ENCODE peak calls at places on chromosomes 6 and 20, in five cellular contexts. One of them, this sample, is unnamed.

GRCh38 chr20:24164360-24164759 is 175.8 kb upstream of the GGTLC1 start:
- DNase-seq in NCI-H1092 treated with DMSO at 0.1 percent for 48 hours: no peak
- DNase-seq in NCI-H748 treated with DMSO at 0.1 percent for 48 hours: peak; percentile 5
- DNase-seq in Daoy: no peak
- DNase-seq in WTC11: peak; percentile 76
- DNase-seq in this sample: no peak

GRCh38 chr6:74197310-74197709 is 501.3 kb downstream of the CD109 start:
- DNase-seq in NCI-H1092 treated with DMSO at 0.1 percent for 48 hours: no peak
- DNase-seq in NCI-H748 treated with DMSO at 0.1 percent for 48 hours: no peak
- DNase-seq in Daoy: no peak
- DNase-seq in WTC11: no peak
- DNase-seq in this sample: no peak

GRCh38 chr20:51259455-51259854 is 236.5 kb upstream of the KCNG1 start:
- DNase-seq in NCI-H1092 treated with DMSO at 0.1 percent for 48 hours: no peak
- DNase-seq in NCI-H748 treated with DMSO at 0.1 percent for 48 hours: no peak
- DNase-seq in Daoy: no peak
- DNase-seq in WTC11: no peak
- DNase-seq in this sample: no peak

GRCh38 chr6:65170273-65170672 is 536.8 kb downstream of the EYS start:
- DNase-seq in NCI-H1092 treated with DMSO at 0.1 percent for 48 hours: no peak
- DNase-seq in NCI-H748 treated with DMSO at 0.1 percent for 48 hours: no peak
- DNase-seq in Daoy: no peak
- DNase-seq in WTC11: no peak
- DNase-seq in this sample: no peak

GRCh38 chr20:53161073-53161472 is 188.9 kb downstream of the TSHZ2 start:
- DNase-seq in NCI-H1092 treated with DMSO at 0.1 percent for 48 hours: no peak
- DNase-seq in NCI-H748 treated with DMSO at 0.1 percent for 48 hours: no peak
- DNase-seq in Daoy: no peak
- DNase-seq in WTC11: no peak
- DNase-seq in this sample: no peak

GRCh38 chr20:50788045-50788867 is 6.6 kb upstream of the BCAS4 start:
- DNase-seq in NCI-H1092 treated with DMSO at 0.1 percent for 48 hours: peak; percentile 65
- DNase-seq in NCI-H748 treated with DMSO at 0.1 percent for 48 hours: no peak
- DNase-seq in Daoy: peak; percentile 60
- DNase-seq in WTC11: no peak
- DNase-seq in this sample: no peak

GRCh38 chr6:89680150-89680549 is 41.6 kb upstream of the LYRM2 start:
- DNase-seq in NCI-H1092 treated with DMSO at 0.1 percent for 48 hours: no peak
- DNase-seq in NCI-H748 treated with DMSO at 0.1 percent for 48 hours: no peak
- DNase-seq in Daoy: no peak
- DNase-seq in WTC11: no peak
- DNase-seq in this sample: no peak

GRCh38 chr6:169906004-169906740 is 154.8 kb downstream of the ERMARD start:
- DNase-seq in NCI-H1092 treated with DMSO at 0.1 percent for 48 hours: no peak
- DNase-seq in NCI-H748 treated with DMSO at 0.1 percent for 48 hours: no peak
- DNase-seq in Daoy: no peak
- DNase-seq in WTC11: no peak
- DNase-seq in this sample: no peak

GRCh38 chr6:128492386-128492785 is 28.0 kb downstream of the PTPRK start:
- DNase-seq in NCI-H1092 treated with DMSO at 0.1 percent for 48 hours: no peak
- DNase-seq in NCI-H748 treated with DMSO at 0.1 percent for 48 hours: peak; percentile 32
- DNase-seq in Daoy: peak; percentile 20
- DNase-seq in WTC11: no peak
- DNase-seq in this sample: no peak

GRCh38 chr20:57396212-57396611 is 5.0 kb downstream of the RBM38 start:
- DNase-seq in NCI-H1092 treated with DMSO at 0.1 percent for 48 hours: no peak
- DNase-seq in NCI-H748 treated with DMSO at 0.1 percent for 48 hours: no peak
- DNase-seq in Daoy: no peak
- DNase-seq in WTC11: no peak
- DNase-seq in this sample: no peak

GRCh38 chr20:32437391-32438074 is 79.4 kb downstream of the ASXL1 start:
- DNase-seq in NCI-H1092 treated with DMSO at 0.1 percent for 48 hours: no peak
- DNase-seq in NCI-H748 treated with DMSO at 0.1 percent for 48 hours: no peak
- DNase-seq in Daoy: no peak
- DNase-seq in WTC11: no peak
- DNase-seq in this sample: no peak

GRCh38 chr6:165469483-165469882 is 160.1 kb upstream of the C6orf118 start:
- DNase-seq in NCI-H1092 treated with DMSO at 0.1 percent for 48 hours: no peak
- DNase-seq in NCI-H748 treated with DMSO at 0.1 percent for 48 hours: no peak
- DNase-seq in Daoy: no peak
- DNase-seq in WTC11: no peak
- DNase-seq in this sample: no peak

GRCh38 chr20:63224272-63225081 is 8.5 kb upstream of the YTHDF1 start:
- DNase-seq in NCI-H1092 treated with DMSO at 0.1 percent for 48 hours: peak; percentile 82
- DNase-seq in NCI-H748 treated with DMSO at 0.1 percent for 48 hours: no peak
- DNase-seq in Daoy: peak; percentile 85
- DNase-seq in WTC11: no peak
- DNase-seq in this sample: no peak

GRCh38 chr20:56004611-56005388 is 519 bp downstream of the CBLN4 start:
- DNase-seq in NCI-H1092 treated with DMSO at 0.1 percent for 48 hours: no peak
- DNase-seq in NCI-H748 treated with DMSO at 0.1 percent for 48 hours: no peak
- DNase-seq in Daoy: no peak
- DNase-seq in WTC11: no peak
- DNase-seq in this sample: no peak

GRCh38 chr6:36358235-36358915 is 21.7 kb upstream of the BNIP5 start:
- DNase-seq in NCI-H1092 treated with DMSO at 0.1 percent for 48 hours: no peak
- DNase-seq in NCI-H748 treated with DMSO at 0.1 percent for 48 hours: no peak
- DNase-seq in Daoy: no peak
- DNase-seq in WTC11: no peak
- DNase-seq in this sample: no peak

GRCh38 chr6:157323924-157324276 is 581 bp upstream of the TMEM242 start:
- DNase-seq in NCI-H1092 treated with DMSO at 0.1 percent for 48 hours: no peak
- DNase-seq in NCI-H748 treated with DMSO at 0.1 percent for 48 hours: no peak
- DNase-seq in Daoy: peak; percentile 91
- DNase-seq in WTC11: peak; percentile 76
- DNase-seq in this sample: no peak

GRCh38 chr6:145148392-145149175 is 586.7 kb downstream of the EPM2A start:
- DNase-seq in NCI-H1092 treated with DMSO at 0.1 percent for 48 hours: no peak
- DNase-seq in NCI-H748 treated with DMSO at 0.1 percent for 48 hours: no peak
- DNase-seq in Daoy: peak; percentile 33
- DNase-seq in WTC11: no peak
- DNase-seq in this sample: no peak

GRCh38 chr6:118646977-118647376 is 4.4 kb downstream of the CEP85L start:
- DNase-seq in NCI-H1092 treated with DMSO at 0.1 percent for 48 hours: no peak
- DNase-seq in NCI-H748 treated with DMSO at 0.1 percent for 48 hours: no peak
- DNase-seq in Daoy: no peak
- DNase-seq in WTC11: no peak
- DNase-seq in this sample: no peak

GRCh38 chr6:26536571-26537159 is 1.5 kb upstream of the HMGN4 start:
- DNase-seq in NCI-H1092 treated with DMSO at 0.1 percent for 48 hours: peak; percentile 32
- DNase-seq in NCI-H748 treated with DMSO at 0.1 percent for 48 hours: peak; percentile 73
- DNase-seq in Daoy: peak; percentile 82
- DNase-seq in WTC11: no peak
- DNase-seq in this sample: peak; percentile 12

GRCh38 chr6:128882991-128883571 is at the start of gene LAMA2:
- DNase-seq in NCI-H1092 treated with DMSO at 0.1 percent for 48 hours: no peak
- DNase-seq in NCI-H748 treated with DMSO at 0.1 percent for 48 hours: no peak
- DNase-seq in Daoy: peak; percentile 72
- DNase-seq in WTC11: peak; percentile 83
- DNase-seq in this sample: peak; percentile 38

GRCh38 chr6:107585815-107586435 is 96.0 kb downstream of the SOBP start:
- DNase-seq in NCI-H1092 treated with DMSO at 0.1 percent for 48 hours: peak; percentile 7
- DNase-seq in NCI-H748 treated with DMSO at 0.1 percent for 48 hours: peak; percentile 89
- DNase-seq in Daoy: no peak
- DNase-seq in WTC11: no peak
- DNase-seq in this sample: peak; percentile 15

GRCh38 chr20:10432079-10432478 is 1.9 kb downstream of the MKKS start:
- DNase-seq in NCI-H1092 treated with DMSO at 0.1 percent for 48 hours: no peak
- DNase-seq in NCI-H748 treated with DMSO at 0.1 percent for 48 hours: no peak
- DNase-seq in Daoy: no peak
- DNase-seq in WTC11: no peak
- DNase-seq in this sample: no peak

GRCh38 chr6:166469426-166469961 is 86.8 kb upstream of the MPC1 start:
- DNase-seq in NCI-H1092 treated with DMSO at 0.1 percent for 48 hours: no peak
- DNase-seq in NCI-H748 treated with DMSO at 0.1 percent for 48 hours: no peak
- DNase-seq in Daoy: no peak
- DNase-seq in WTC11: no peak
- DNase-seq in this sample: no peak

GRCh38 chr6:53250137-53250760 is 98.5 kb downstream of the ELOVL5 start:
- DNase-seq in NCI-H1092 treated with DMSO at 0.1 percent for 48 hours: no peak
- DNase-seq in NCI-H748 treated with DMSO at 0.1 percent for 48 hours: no peak
- DNase-seq in Daoy: peak; percentile 68
- DNase-seq in WTC11: no peak
- DNase-seq in this sample: no peak

GRCh38 chr6:96460052-96460700 is 61.4 kb upstream of the UFL1 start:
- DNase-seq in NCI-H1092 treated with DMSO at 0.1 percent for 48 hours: peak; percentile 70
- DNase-seq in NCI-H748 treated with DMSO at 0.1 percent for 48 hours: no peak
- DNase-seq in Daoy: no peak
- DNase-seq in WTC11: no peak
- DNase-seq in this sample: no peak

GRCh38 chr6:66731310-66731709 is 1024.3 kb upstream of the EYS start:
- DNase-seq in NCI-H1092 treated with DMSO at 0.1 percent for 48 hours: no peak
- DNase-seq in NCI-H748 treated with DMSO at 0.1 percent for 48 hours: no peak
- DNase-seq in Daoy: no peak
- DNase-seq in WTC11: no peak
- DNase-seq in this sample: no peak

GRCh38 chr20:62617711-62618483 is 24.4 kb upstream of the SLCO4A1 start:
- DNase-seq in NCI-H1092 treated with DMSO at 0.1 percent for 48 hours: no peak
- DNase-seq in NCI-H748 treated with DMSO at 0.1 percent for 48 hours: no peak
- DNase-seq in Daoy: peak; percentile 78
- DNase-seq in WTC11: no peak
- DNase-seq in this sample: no peak

GRCh38 chr20:25279403-25279802 is 31.5 kb downstream of the PYGB start:
- DNase-seq in NCI-H1092 treated with DMSO at 0.1 percent for 48 hours: no peak
- DNase-seq in NCI-H748 treated with DMSO at 0.1 percent for 48 hours: no peak
- DNase-seq in Daoy: no peak
- DNase-seq in WTC11: no peak
- DNase-seq in this sample: no peak

GRCh38 chr6:36666726-36667591 is 11.6 kb upstream of the CDKN1A start:
- DNase-seq in NCI-H1092 treated with DMSO at 0.1 percent for 48 hours: peak; percentile 17
- DNase-seq in NCI-H748 treated with DMSO at 0.1 percent for 48 hours: peak; percentile 78
- DNase-seq in Daoy: peak; percentile 89
- DNase-seq in WTC11: peak; percentile 64
- DNase-seq in this sample: peak; percentile 68

GRCh38 chr6:125142614-125143013 is 11.0 kb upstream of the TPD52L1 start:
- DNase-seq in NCI-H1092 treated with DMSO at 0.1 percent for 48 hours: no peak
- DNase-seq in NCI-H748 treated with DMSO at 0.1 percent for 48 hours: no peak
- DNase-seq in Daoy: no peak
- DNase-seq in WTC11: no peak
- DNase-seq in this sample: no peak

GRCh38 chr6:136123464-136123863 is 126.6 kb downstream of the MTFR2 start:
- DNase-seq in NCI-H1092 treated with DMSO at 0.1 percent for 48 hours: no peak
- DNase-seq in NCI-H748 treated with DMSO at 0.1 percent for 48 hours: no peak
- DNase-seq in Daoy: no peak
- DNase-seq in WTC11: no peak
- DNase-seq in this sample: no peak

GRCh38 chr20:32481311-32482103 is 103.6 kb downstream of the NOL4L start:
- DNase-seq in NCI-H1092 treated with DMSO at 0.1 percent for 48 hours: no peak
- DNase-seq in NCI-H748 treated with DMSO at 0.1 percent for 48 hours: no peak
- DNase-seq in Daoy: no peak
- DNase-seq in WTC11: no peak
- DNase-seq in this sample: no peak

GRCh38 chr6:106084106-106084963 is 1.8 kb upstream of the PRDM1 start:
- DNase-seq in NCI-H1092 treated with DMSO at 0.1 percent for 48 hours: no peak
- DNase-seq in NCI-H748 treated with DMSO at 0.1 percent for 48 hours: peak; percentile 92
- DNase-seq in Daoy: peak; percentile 80
- DNase-seq in WTC11: peak; percentile 74
- DNase-seq in this sample: no peak

GRCh38 chr6:5219292-5219691 is 41.5 kb downstream of the LYRM4 start:
- DNase-seq in NCI-H1092 treated with DMSO at 0.1 percent for 48 hours: no peak
- DNase-seq in NCI-H748 treated with DMSO at 0.1 percent for 48 hours: no peak
- DNase-seq in Daoy: no peak
- DNase-seq in WTC11: no peak
- DNase-seq in this sample: no peak

GRCh38 chr6:3623451-3624267 is 127.9 kb downstream of the PXDC1 start:
- DNase-seq in NCI-H1092 treated with DMSO at 0.1 percent for 48 hours: no peak
- DNase-seq in NCI-H748 treated with DMSO at 0.1 percent for 48 hours: no peak
- DNase-seq in Daoy: no peak
- DNase-seq in WTC11: no peak
- DNase-seq in this sample: no peak

GRCh38 chr6:75301088-75301487 is 16.5 kb upstream of the TMEM30A start:
- DNase-seq in NCI-H1092 treated with DMSO at 0.1 percent for 48 hours: no peak
- DNase-seq in NCI-H748 treated with DMSO at 0.1 percent for 48 hours: no peak
- DNase-seq in Daoy: no peak
- DNase-seq in WTC11: no peak
- DNase-seq in this sample: no peak

GRCh38 chr20:52454660-52455059 is 263.1 kb upstream of the ZFP64 start:
- DNase-seq in NCI-H1092 treated with DMSO at 0.1 percent for 48 hours: no peak
- DNase-seq in NCI-H748 treated with DMSO at 0.1 percent for 48 hours: no peak
- DNase-seq in Daoy: peak; percentile 52
- DNase-seq in WTC11: no peak
- DNase-seq in this sample: no peak

GRCh38 chr6:114100421-114100820 is 129.5 kb upstream of the HDAC2 start:
- DNase-seq in NCI-H1092 treated with DMSO at 0.1 percent for 48 hours: no peak
- DNase-seq in NCI-H748 treated with DMSO at 0.1 percent for 48 hours: no peak
- DNase-seq in Daoy: peak; percentile 29
- DNase-seq in WTC11: no peak
- DNase-seq in this sample: no peak

GRCh38 chr6:90401933-90402830 is 105.5 kb upstream of the BACH2 start:
- DNase-seq in NCI-H1092 treated with DMSO at 0.1 percent for 48 hours: no peak
- DNase-seq in NCI-H748 treated with DMSO at 0.1 percent for 48 hours: no peak
- DNase-seq in Daoy: peak; percentile 33
- DNase-seq in WTC11: no peak
- DNase-seq in this sample: no peak

GRCh38 chr6:106540907-106541306 is 88.4 kb downstream of the RTN4IP1 start:
- DNase-seq in NCI-H1092 treated with DMSO at 0.1 percent for 48 hours: no peak
- DNase-seq in NCI-H748 treated with DMSO at 0.1 percent for 48 hours: no peak
- DNase-seq in Daoy: no peak
- DNase-seq in WTC11: no peak
- DNase-seq in this sample: no peak

This sample was measured in occipital lobe.